ENCODE peak calls at places on chromosome 7, in six cellular contexts. E is caudate nucleus, X is tibial nerve, F is PC-9, Y is tibial artery, N is aorta. A is an unnamed sample.

GRCh38 chr7:94510582-94511456 is 1.2 kb downstream of the CASD1 start:
- DNase-seq in E (no peak), Y (peak), N (peak), F (peak), X (peak), A (peak)

GRCh38 chr7:66953044-66953427 is 32.0 kb downstream of the TMEM248 start:
- DNase-seq in N (no peak), Y (no peak), E (no peak), F (no peak), X (no peak), A (no peak)

GRCh38 chr7:12571691-12572090 is 1.2 kb downstream of the SCIN start:
- DNase-seq in N (no peak), Y (no peak), E (no peak), F (peak), X (no peak), A (no peak)

GRCh38 chr7:131305152-131305551 is 22.5 kb upstream of the MKLN1 start:
- DNase-seq in N (no peak), E (no peak), F (no peak), Y (no peak), X (no peak), A (no peak)

GRCh38 chr7:112290065-112290464 is 83.6 kb downstream of the ZNF277 start:
- DNase-seq in F (no peak), Y (no peak), N (no peak), E (no peak), X (no peak), A (no peak)

GRCh38 chr7:71633571-71634008 is 501.6 kb downstream of the GALNT17 start:
- DNase-seq in E (no peak), X (no peak), F (no peak), N (peak), Y (no peak), A (no peak)

GRCh38 chr7:28096713-28097112 is 83.9 kb downstream of the JAZF1 start:
- DNase-seq in Y (peak), F (peak), E (no peak), N (no peak), X (peak), A (peak)

GRCh38 chr7:94973844-94974243 is 66.5 kb downstream of the PPP1R9A start:
- DNase-seq in X (no peak), N (no peak), Y (no peak), E (no peak), F (no peak), A (no peak)

GRCh38 chr7:44288811-44289340 is 36.5 kb downstream of the CAMK2B start:
- DNase-seq in N (peak), X (no peak), F (no peak), Y (peak), E (no peak), A (peak)

GRCh38 chr7:69434350-69434749 is 163.9 kb upstream of the AUTS2 start:
- DNase-seq in Y (no peak), F (no peak), N (no peak), E (no peak), X (no peak), A (no peak)

GRCh38 chr7:127995157-127995865 is 35.9 kb downstream of the LRRC4 start:
- DNase-seq in N (no peak), E (no peak), X (peak), Y (no peak), F (no peak), A (no peak)

GRCh38 chr7:105876964-105877601 is 684 bp upstream of the ATXN7L1 start:
- DNase-seq in F (peak), E (no peak), Y (peak), X (no peak), N (peak), A (peak)

GRCh38 chr7:142345817-142346216 is 88.0 kb upstream of the PRSS58 start:
- DNase-seq in E (no peak), X (no peak), Y (no peak), N (no peak), F (no peak), A (no peak)

GRCh38 chr7:44156453-44157010 is 15.4 kb upstream of the MYL7 start:
- DNase-seq in E (no peak), X (no peak), Y (no peak), N (no peak), F (no peak), A (no peak)

GRCh38 chr7:45692031-45692430 is 117.9 kb downstream of the ADCY1 start:
- DNase-seq in F (no peak), N (no peak), Y (no peak), E (no peak), X (peak), A (peak)

GRCh38 chr7:138001529-138002095 is at the start of gene CREB3L2:
- DNase-seq in N (peak), E (no peak), X (no peak), F (peak), Y (peak), A (peak)

GRCh38 chr7:46352335-46352954 is 431.4 kb upstream of the IGFBP3 start:
- DNase-seq in Y (no peak), F (peak), N (no peak), E (no peak), X (peak), A (no peak)

GRCh38 chr7:2823124-2823523 is 21.0 kb downstream of the GNA12 start:
- DNase-seq in X (no peak), Y (no peak), N (no peak), F (no peak), E (no peak), A (no peak)

GRCh38 chr7:86708334-86708733 is 64.6 kb downstream of the GRM3 start:
- DNase-seq in N (no peak), F (no peak), X (no peak), Y (no peak), E (no peak), A (no peak)

GRCh38 chr7:36487756-36488336 is 98.2 kb downstream of the ANLN start:
- DNase-seq in E (no peak), Y (no peak), N (no peak), X (peak), F (peak), A (no peak)

GRCh38 chr7:127780489-127780888 is 128.5 kb downstream of the SND1 start:
- DNase-seq in F (no peak), N (no peak), E (no peak), Y (no peak), X (no peak), A (no peak)

GRCh38 chr7:94374721-94375120 is 20.0 kb upstream of the COL1A2 start:
- DNase-seq in F (no peak), Y (no peak), N (no peak), X (no peak), E (no peak), A (no peak)

GRCh38 chr7:22229148-22229547 is 127.8 kb downstream of the RAPGEF5 start:
- DNase-seq in X (no peak), Y (no peak), F (no peak), E (no peak), N (no peak), A (no peak)

GRCh38 chr7:38276096-38276857 is 2.8 kb upstream of the TARP start:
- DNase-seq in Y (no peak), F (no peak), E (no peak), X (no peak), N (no peak), A (no peak)

GRCh38 chr7:36018816-36019484 is 134.1 kb upstream of the EEPD1 start:
- DNase-seq in X (no peak), E (no peak), Y (no peak), N (no peak), F (no peak), A (no peak)

GRCh38 chr7:22043367-22043766 is 97.7 kb upstream of the CDCA7L start:
- DNase-seq in N (no peak), F (no peak), Y (no peak), E (no peak), X (no peak), A (no peak)

GRCh38 chr7:73503229-73503628 is 18.9 kb downstream of the BAZ1B start:
- DNase-seq in Y (no peak), X (no peak), F (no peak), E (no peak), N (no peak), A (no peak)

GRCh38 chr7:2109936-2110585 is 122.7 kb downstream of the MAD1L1 start:
- DNase-seq in N (no peak), Y (no peak), X (no peak), F (peak), E (no peak), A (peak)

GRCh38 chr7:49597805-49598204 is 175.6 kb upstream of the VWC2 start:
- DNase-seq in N (no peak), Y (no peak), E (no peak), F (no peak), X (no peak), A (no peak)

GRCh38 chr7:84231157-84231556 is 36.6 kb upstream of the SEMA3A start:
- DNase-seq in N (no peak), F (no peak), E (no peak), X (no peak), Y (no peak), A (no peak)

GRCh38 chr7:81659697-81660395 is 110.0 kb downstream of the HGF start:
- DNase-seq in E (no peak), X (no peak), N (no peak), Y (no peak), F (no peak), A (no peak)

DNA sequence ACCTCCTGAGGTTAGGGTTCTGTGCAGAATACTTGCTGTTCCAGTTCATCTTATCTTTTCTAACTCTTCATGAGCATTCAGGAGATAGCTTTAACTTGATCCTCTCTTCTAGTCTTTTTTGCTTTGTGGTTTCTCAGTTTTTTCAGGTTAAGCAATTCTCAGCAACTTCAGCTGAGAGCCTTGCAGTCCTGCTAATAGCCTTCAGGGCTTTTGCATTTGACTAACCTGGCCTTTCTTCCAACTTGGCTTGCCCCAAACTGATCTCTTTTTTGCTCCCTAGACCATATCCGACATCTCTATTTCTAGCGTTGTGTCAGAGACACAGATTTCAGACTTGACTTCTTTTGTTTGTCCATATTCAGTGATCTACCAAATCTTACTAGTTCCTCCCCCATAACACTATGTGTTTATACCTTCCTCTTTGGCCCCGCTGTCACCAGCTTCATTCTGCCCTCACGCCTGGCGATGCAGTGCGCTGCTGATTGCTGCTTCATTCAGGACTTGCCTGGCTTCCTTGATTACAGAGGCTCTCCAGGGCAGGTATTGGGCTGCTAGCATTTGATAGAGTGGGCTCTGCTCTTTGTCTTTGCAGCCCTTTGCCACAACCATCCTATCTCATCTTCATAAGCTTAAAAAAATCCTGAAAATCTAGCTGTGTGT is 9.5 kb downstream of the CUL1 start:
- DNase-seq in F (no peak), N (no peak), X (no peak), E (no peak), Y (no peak), A (no peak)
- H3K27ac ChIP-seq in F (no peak), N (no peak), X (no peak), E (no peak), Y (no peak), A (no peak)

DNA sequence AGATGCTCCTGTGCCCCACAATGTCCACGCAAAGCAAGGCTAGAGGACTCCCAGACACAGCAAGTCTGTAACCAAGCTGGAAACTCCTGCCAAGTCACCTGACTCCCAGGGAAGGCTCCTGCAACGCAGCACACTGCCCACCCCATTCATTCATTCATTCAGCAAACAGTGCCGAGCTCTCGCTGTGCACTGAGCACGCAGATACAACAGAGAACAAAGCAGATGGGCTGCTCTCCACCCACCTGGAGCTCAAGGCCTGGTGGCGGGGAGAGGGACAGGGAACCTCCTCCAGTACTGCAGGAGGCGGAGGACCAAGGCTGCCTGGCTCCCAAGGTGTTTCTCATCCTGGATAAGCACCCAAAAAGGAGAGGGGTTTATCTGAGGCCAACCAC is 8.6 kb downstream of the KCNH2 start:
- DNase-seq in E (no peak), Y (no peak), X (no peak), F (no peak), N (no peak), A (no peak)
- H3K27ac ChIP-seq in E (no peak), Y (no peak), X (no peak), F (no peak), N (no peak), A (no peak)

GRCh38 chr7:4706384-4707032 is 24.4 kb downstream of the FOXK1 start:
- DNase-seq in E (no peak), N (no peak), X (no peak), F (no peak), Y (no peak), A (no peak)
- H3K27ac ChIP-seq in E (no peak), N (no peak), X (peak), F (no peak), Y (no peak), A (peak)

DNA sequence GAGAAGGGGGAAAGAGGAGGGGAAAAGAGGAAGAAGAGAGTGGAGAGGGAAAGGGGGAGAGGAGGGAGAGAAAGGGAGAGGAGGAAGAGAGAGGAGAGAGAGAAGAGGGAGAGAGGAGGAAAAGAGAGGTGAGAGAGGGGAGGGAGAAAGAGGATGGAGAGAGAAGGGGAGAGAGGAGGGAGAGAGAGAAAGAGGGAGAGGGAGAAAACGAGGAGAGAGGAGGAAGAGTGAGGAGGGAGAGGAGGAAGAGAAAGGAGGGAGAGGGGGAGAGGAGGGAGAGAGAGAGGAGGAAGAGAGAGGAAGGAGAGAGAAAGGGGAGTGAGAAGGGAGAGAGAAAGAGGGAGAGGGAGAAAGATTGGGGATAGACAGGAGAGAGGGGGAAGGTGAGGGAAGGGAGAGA is 197.6 kb upstream of the FOXK1 start:
- DNase-seq in Y (no peak), E (no peak), N (no peak), X (no peak), F (no peak), A (no peak)
- H3K27ac ChIP-seq in Y (no peak), E (no peak), N (no peak), X (no peak), F (no peak), A (no peak)

GRCh38 chr7:41702635-41703371 is at the start of gene INHBA:
- DNase-seq in X (no peak), E (no peak), Y (no peak), F (peak), N (no peak), A (no peak)
- H3K27ac ChIP-seq in X (no peak), E (no peak), Y (peak), F (peak), N (peak), A (peak)

GRCh38 chr7:157293413-157293788 is 43.4 kb upstream of the DNAJB6 start:
- DNase-seq in N (no peak), X (no peak), E (no peak), F (no peak), Y (no peak), A (no peak)
- H3K27ac ChIP-seq in N (no peak), X (no peak), E (no peak), F (peak), Y (no peak), A (no peak)

GRCh38 chr7:74655785-74656420 is 1.6 kb upstream of the GTF2I start:
- DNase-seq in F (no peak), E (no peak), Y (no peak), X (no peak), N (peak), A (no peak)

GRCh38 chr7:74656421-74656910 is 1.1 kb upstream of the GTF2I start:
- DNase-seq in N (peak), Y (no peak), F (peak), E (peak), X (peak), A (peak)

GRCh38 chr7:74656911-74657691 is 417 bp upstream of the GTF2I start:
- DNase-seq in F (peak), X (peak), N (peak), E (peak), Y (peak), A (peak)

GRCh38 chr7:74658171-74659004 is 870 bp downstream of the GTF2I start:
- DNase-seq in N (peak), E (peak), Y (peak), F (peak), X (peak), A (peak)

GRCh38 chr7:74657692-74658170 is at the start of gene GTF2I:
- DNase-seq in X (no peak), N (no peak), Y (no peak), E (no peak), F (no peak), A (peak)
- H3K27ac ChIP-seq in X (peak), N (peak), Y (peak), E (peak), F (peak), A (peak)

GRCh38 chr7:99194301-99194700 is 13.6 kb downstream of the KPNA7 start:
- DNase-seq in X (no peak), E (no peak), Y (no peak), F (no peak), N (no peak), A (no peak)
- H3K27ac ChIP-seq in X (no peak), E (no peak), Y (no peak), F (peak), N (no peak), A (no peak)

GRCh38 chr7:31852438-31852837 is 165.4 kb downstream of the PPP1R17 start:
- DNase-seq in Y (no peak), N (no peak), E (no peak), F (no peak), X (no peak), A (no peak)
- H3K27ac ChIP-seq in Y (no peak), N (no peak), E (no peak), F (no peak), X (no peak), A (no peak)

GRCh38 chr7:135211179-135211945 is at the start of gene WDR91:
- DNase-seq in N (peak), Y (peak), F (peak), E (peak), X (peak), A (peak)

GRCh38 chr7:135207739-135208416 is 3.4 kb downstream of the WDR91 start:
- DNase-seq in N (no peak), F (no peak), E (no peak), Y (no peak), X (no peak), A (no peak)

GRCh38 chr7:135209225-135209834 is 2.0 kb downstream of the WDR91 start:
- DNase-seq in F (no peak), E (no peak), X (no peak), N (no peak), Y (no peak), A (no peak)

GRCh38 chr7:135208417-135208793 is 2.9 kb downstream of the WDR91 start:
- DNase-seq in F (no peak), E (no peak), N (peak), Y (no peak), X (no peak), A (no peak)

GRCh38 chr7:135210818-135211178 is 528 bp downstream of the WDR91 start:
- DNase-seq in E (no peak), Y (no peak), X (no peak), F (no peak), N (no peak), A (no peak)
- H3K27ac ChIP-seq in E (peak), Y (peak), X (peak), F (no peak), N (peak), A (peak)

A was measured in stomach.